ENCODE peak calls at places on chromosomes 3 and 15, in six cellular contexts. X, P, G, J, N and V are unnamed samples.

GRCh38 chr3:87298111-87298718 is 21.8 kb upstream of the POU1F1 start:
- DNase-seq in J (peak), G (no peak), P (no peak), N (peak), X (peak), V (no peak)

GRCh38 chr15:35705885-35706590 is 160.1 kb upstream of the DPH6 start:
- DNase-seq in G (no peak), J (peak), N (no peak), X (peak), P (no peak), V (no peak)

GRCh38 chr3:195820901-195821300 is 9.2 kb upstream of the MUC4 start:
- DNase-seq in G (no peak), P (no peak), N (no peak), J (peak), X (no peak), V (peak)

GRCh38 chr3:58532794-58533220 is 4.2 kb downstream of the ACOX2 start:
- DNase-seq in N (peak), X (peak), P (peak), G (peak), J (peak), V (peak)

GRCh38 chr15:77841376-77841775 is 208.7 kb upstream of the LINGO1 start:
- DNase-seq in X (no peak), J (no peak), N (no peak), G (no peak), P (no peak), V (no peak)

GRCh38 chr3:54999801-55000200 is 71.9 kb upstream of the LRTM1 start:
- DNase-seq in G (no peak), P (no peak), N (no peak), X (peak), J (peak), V (no peak)

GRCh38 chr3:31106912-31107311 is 212.5 kb upstream of the GADL1 start:
- DNase-seq in J (peak), N (no peak), G (no peak), X (peak), P (no peak), V (no peak)

GRCh38 chr3:135694142-135694541 is 271.4 kb upstream of the PPP2R3A start:
- DNase-seq in G (no peak), X (no peak), J (no peak), P (no peak), N (no peak), V (no peak)

GRCh38 chr3:21944251-21944650 is 193.2 kb upstream of the ZNF385D start:
- DNase-seq in P (no peak), G (no peak), N (no peak), J (no peak), X (peak), V (no peak)

GRCh38 chr15:89587955-89588354 is 12.7 kb downstream of the TICRR start:
- DNase-seq in J (peak), G (no peak), X (no peak), P (no peak), N (no peak), V (no peak)